ENCODE peak calls at places on chromosome 9, in eight cellular contexts. F is RPMI8226, O is A549, C is HT-29, K is T-helper 2 cell, D is COLO829, I is AG08395, T is psoas muscle. J is an unnamed sample.

GRCh38 chr9:27365977-27366376 is 69.0 kb upstream of the EQTN start:
- DNase-seq in T (no peak), C (no peak), I (no peak), O (no peak), D (no peak), K (no peak), F (no peak), J (no peak)

GRCh38 chr9:134630861-134631260 is 10.7 kb upstream of the COL5A1 start:
- DNase-seq in F (no peak), C (no peak), D (no peak), I (no peak), T (no peak), K (no peak), O (no peak), J (no peak)

GRCh38 chr9:134944916-134945315 is 27.2 kb upstream of the FCN1 start:
- DNase-seq in D (no peak), K (no peak), F (no peak), O (no peak), T (no peak), C (no peak), I (no peak), J (no peak)

GRCh38 chr9:2711716-2712115 is 5.6 kb upstream of the KCNV2 start:
- DNase-seq in O (no peak), I (no peak), K (no peak), D (no peak), F (no peak), C (no peak), T (no peak), J (no peak)

GRCh38 chr9:76115982-76116646 is 225.6 kb downstream of the PCSK5 start:
- DNase-seq in K (no peak), O (no peak), T (no peak), I (no peak), D (no peak), F (no peak), C (no peak), J (no peak)

GRCh38 chr9:98231770-98232478 is 23.5 kb downstream of the TBC1D2 start:
- DNase-seq in I (peak), T (no peak), C (no peak), F (no peak), K (no peak), D (peak), O (no peak), J (no peak)

GRCh38 chr9:32596936-32597335 is 24.0 kb upstream of the NDUFB6 start:
- DNase-seq in C (no peak), F (no peak), D (no peak), K (no peak), T (no peak), O (no peak), I (no peak), J (no peak)

GRCh38 chr9:14563902-14564578 is 129.2 kb downstream of the ZDHHC21 start:
- DNase-seq in D (no peak), I (no peak), T (no peak), F (no peak), C (no peak), K (no peak), O (no peak), J (no peak)

GRCh38 chr9:137305060-137305787 is 3.2 kb upstream of the NRARP start:
- DNase-seq in O (no peak), I (peak), F (no peak), K (peak), C (peak), T (peak), D (no peak), J (no peak)

GRCh38 chr9:3526903-3527652 is 1.3 kb upstream of the RFX3 start:
- DNase-seq in D (no peak), K (peak), T (peak), O (peak), I (no peak), C (peak), F (peak), J (no peak)

GRCh38 chr9:128108784-128109709 is 18.5 kb downstream of the PTGES2 start:
- DNase-seq in T (no peak), O (no peak), C (no peak), I (no peak), F (no peak), K (no peak), D (no peak), J (no peak)

GRCh38 chr9:113471566-113471965 is 8.0 kb downstream of the RGS3 start:
- DNase-seq in K (no peak), D (no peak), T (no peak), O (no peak), I (no peak), C (no peak), F (no peak), J (no peak)

GRCh38 chr9:135000647-135001245 is 83.0 kb upstream of the FCN1 start:
- DNase-seq in K (no peak), F (no peak), O (no peak), I (no peak), D (no peak), C (no peak), T (no peak), J (no peak)

GRCh38 chr9:8489845-8490244 is 690.3 kb upstream of the DMAC1 start:
- DNase-seq in D (no peak), F (no peak), T (no peak), I (no peak), O (no peak), C (no peak), K (no peak), J (no peak)

GRCh38 chr9:34125681-34126206 is 754 bp downstream of the DCAF12 start:
- DNase-seq in I (peak), D (peak), T (no peak), C (peak), F (no peak), O (peak), K (no peak), J (no peak)

GRCh38 chr9:138117836-138118235 is 240.3 kb downstream of the CACNA1B start:
- DNase-seq in K (no peak), C (no peak), T (no peak), O (no peak), I (no peak), F (no peak), D (no peak), J (no peak)

GRCh38 chr9:14424983-14425382 is 111.0 kb upstream of the NFIB start:
- DNase-seq in F (no peak), T (no peak), C (no peak), K (no peak), O (no peak), D (no peak), I (no peak), J (no peak)

GRCh38 chr9:3240651-3241268 is 285.0 kb downstream of the RFX3 start:
- DNase-seq in O (peak), K (peak), F (peak), T (peak), D (peak), C (peak), I (peak), J (peak)

GRCh38 chr9:118882674-118883073 is 486.6 kb downstream of the BRINP1 start:
- DNase-seq in F (no peak), T (no peak), K (no peak), I (peak), C (no peak), D (no peak), O (no peak), J (no peak)

GRCh38 chr9:122258886-122259415 is 5.7 kb downstream of the RBM18 start:
- DNase-seq in C (no peak), T (no peak), O (no peak), I (no peak), D (no peak), F (no peak), K (no peak), J (no peak)

GRCh38 chr9:8564960-8565359 is 765.4 kb upstream of the DMAC1 start:
- DNase-seq in D (no peak), K (no peak), I (no peak), F (no peak), O (no peak), T (no peak), C (no peak), J (no peak)

GRCh38 chr9:100498592-100498991 is 25.6 kb downstream of the TMEFF1 start:
- DNase-seq in F (no peak), I (no peak), C (no peak), T (no peak), D (peak), O (no peak), K (no peak), J (no peak)

GRCh38 chr9:84228130-84228735 is 112.3 kb downstream of the SLC28A3 start:
- DNase-seq in F (no peak), I (no peak), O (no peak), T (no peak), K (no peak), C (no peak), D (no peak), J (no peak)

GRCh38 chr9:35236692-35237091 is 74.9 kb downstream of the UNC13B start:
- DNase-seq in D (no peak), I (no peak), F (no peak), O (no peak), K (no peak), C (peak), T (no peak), J (no peak)

GRCh38 chr9:134501266-134502181 is 140.1 kb upstream of the COL5A1 start:
- DNase-seq in K (no peak), O (no peak), I (no peak), F (no peak), T (peak), D (no peak), C (no peak), J (no peak)

GRCh38 chr9:138046641-138047301 is 169.2 kb downstream of the CACNA1B start:
- DNase-seq in K (no peak), I (no peak), T (no peak), D (no peak), C (no peak), O (no peak), F (no peak), J (no peak)

GRCh38 chr9:87011551-87011950 is 64.2 kb upstream of the GAS1 start:
- DNase-seq in K (no peak), O (no peak), C (no peak), T (no peak), D (no peak), I (no peak), F (no peak), J (no peak)

GRCh38 chr9:97895695-97896332 is 26.5 kb downstream of the TRMO start:
- DNase-seq in K (no peak), C (peak), F (peak), T (no peak), O (peak), D (no peak), I (peak), J (peak)

GRCh38 chr9:127539982-127540663 is 72.0 kb upstream of the STXBP1 start:
- DNase-seq in F (no peak), O (no peak), I (no peak), T (no peak), K (no peak), D (no peak), C (no peak), J (no peak)

GRCh38 chr9:136784249-136784996 is 6.7 kb upstream of the TMEM141 start:
- DNase-seq in K (no peak), O (peak), T (no peak), D (no peak), C (peak), I (peak), F (peak), J (peak)

GRCh38 chr9:98081477-98082219 is 25.1 kb downstream of the NANS start:
- DNase-seq in C (peak), D (no peak), F (no peak), K (no peak), T (no peak), I (peak), O (peak), J (no peak)

GRCh38 chr9:31119882-31120481 is 1264.5 kb upstream of the ACO1 start:
- DNase-seq in F (peak), O (no peak), C (peak), I (no peak), T (no peak), D (peak), K (peak), J (peak)

GRCh38 chr9:20212806-20213205 is 409.5 kb downstream of the MLLT3 start:
- DNase-seq in T (no peak), I (no peak), O (no peak), K (no peak), C (no peak), D (no peak), F (no peak), J (no peak)

GRCh38 chr9:30943446-30944232 is 1440.8 kb upstream of the ACO1 start:
- DNase-seq in T (no peak), F (no peak), O (no peak), K (no peak), C (no peak), I (no peak), D (no peak), J (no peak)

GRCh38 chr9:34659592-34660253 is 2.7 kb downstream of the CCL27 start:
- DNase-seq in O (no peak), D (no peak), K (no peak), C (peak), I (no peak), F (peak), T (no peak), J (no peak)

GRCh38 chr9:115158666-115159481 is 40.9 kb upstream of the TNC start:
- DNase-seq in T (no peak), O (no peak), F (no peak), K (no peak), I (peak), C (no peak), D (no peak), J (no peak)

GRCh38 chr9:133677126-133678010 is 41.2 kb downstream of the DBH start:
- DNase-seq in K (peak), D (no peak), C (no peak), T (no peak), O (no peak), I (no peak), F (no peak), J (no peak)

GRCh38 chr9:137007060-137007815 is 10.9 kb upstream of the CLIC3 start:
- DNase-seq in O (no peak), K (no peak), D (no peak), C (no peak), I (no peak), T (no peak), F (no peak), J (no peak)

GRCh38 chr9:37180138-37180537 is 59.8 kb downstream of the ZCCHC7 start:
- DNase-seq in D (no peak), K (no peak), F (no peak), O (no peak), C (no peak), T (no peak), I (no peak), J (no peak)